ENCODE peak calls at places on chromosomes 4 and X, in six cellular contexts. J, A, H, X, F and T are unnamed samples.

GRCh38 chr4:185183622-185184281 is 20.0 kb downstream of the CFAP97 start:
- ATAC-seq in X (peak), J (peak), F (peak), A (no peak), H (peak), T (peak)

GRCh38 chr4:113080050-113080449 is 30.6 kb downstream of the ANK2 start:
- ATAC-seq in X (no peak), J (no peak), F (no peak), A (no peak), H (no peak), T (peak)

GRCh38 chr4:129138762-129139496 is 43.0 kb downstream of the C4orf33 start:
- ATAC-seq in J (no peak), F (no peak), A (no peak), X (no peak), H (no peak), T (peak)

GRCh38 chr4:37471971-37472370 is 214.2 kb downstream of the RELL1 start:
- ATAC-seq in H (no peak), J (no peak), X (no peak), A (no peak), F (peak), T (peak)

GRCh38 chr4:10659251-10659650 is 25.3 kb downstream of the CLNK start:
- ATAC-seq in F (no peak), X (no peak), A (no peak), H (no peak), J (no peak), T (no peak)

GRCh38 chrX:22373766-22374165 is 101.1 kb downstream of the CBLL2 start:
- ATAC-seq in A (no peak), J (no peak), X (no peak), H (no peak), F (no peak), T (peak)

GRCh38 chrX:150410513-150410912 is 47.4 kb downstream of the MAMLD1 start:
- ATAC-seq in X (no peak), J (no peak), H (no peak), F (no peak), A (no peak), T (no peak)

GRCh38 chr4:16337936-16338335 is 111.7 kb upstream of the TAPT1 start:
- ATAC-seq in A (no peak), F (no peak), X (no peak), J (no peak), H (no peak), T (peak)

GRCh38 chr4:74258949-74259348 is 49.3 kb upstream of the EPGN start:
- ATAC-seq in X (no peak), H (no peak), A (no peak), J (peak), F (no peak), T (peak)

GRCh38 chr4:16545656-16546055 is 319.4 kb upstream of the TAPT1 start:
- ATAC-seq in H (no peak), F (no peak), A (no peak), J (no peak), X (no peak), T (no peak)

GRCh38 chr4:1992468-1993168 is 16.2 kb downstream of the NELFA start:
- ATAC-seq in F (peak), X (peak), A (no peak), H (no peak), J (peak), T (peak)

GRCh38 chr4:110510282-110510681 is 34.3 kb downstream of the ENPEP start:
- ATAC-seq in H (no peak), A (no peak), J (no peak), F (no peak), X (no peak), T (no peak)

GRCh38 chrX:25191403-25191802 is 175.6 kb upstream of the ARX start:
- ATAC-seq in F (no peak), J (no peak), A (no peak), X (no peak), H (no peak), T (no peak)

GRCh38 chr4:112817933-112818921 is 181.3 kb downstream of the LARP7 start:
- ATAC-seq in J (peak), X (peak), H (peak), F (peak), A (peak), T (peak)

GRCh38 chr4:46270986-46271596 is 118.8 kb downstream of the GABRA2 start:
- ATAC-seq in A (no peak), H (no peak), F (no peak), X (no peak), J (no peak), T (no peak)

GRCh38 chrX:9352683-9353430 is 112.0 kb upstream of the TBL1X start:
- ATAC-seq in J (peak), X (no peak), H (peak), A (peak), F (peak), T (peak)

GRCh38 chrX:11412715-11413623 is 119.8 kb downstream of the AMELX start:
- ATAC-seq in A (no peak), H (no peak), F (no peak), X (no peak), J (peak), T (no peak)

GRCh38 chr4:147118523-147118922 is 172.9 kb upstream of the TTC29 start:
- ATAC-seq in F (no peak), X (peak), J (peak), H (peak), A (peak), T (no peak)

GRCh38 chrX:66046612-66047235 is 6.8 kb upstream of the VSIG4 start:
- ATAC-seq in J (no peak), X (no peak), F (peak), A (peak), H (no peak), T (peak)

GRCh38 chr4:89491731-89492235 is 184.2 kb upstream of the GPRIN3 start:
- ATAC-seq in A (no peak), F (no peak), H (no peak), X (no peak), J (no peak), T (no peak)

GRCh38 chr4:26458104-26458503 is 32.2 kb downstream of the CCKAR start:
- ATAC-seq in J (no peak), X (no peak), A (no peak), H (no peak), F (no peak), T (no peak)

GRCh38 chr4:114037981-114038380 is 58.5 kb upstream of the ARSJ start:
- ATAC-seq in F (no peak), A (no peak), J (no peak), H (no peak), X (no peak), T (no peak)

GRCh38 chr4:185520119-185520518 is 15.2 kb downstream of the PDLIM3 start:
- ATAC-seq in J (peak), F (peak), A (no peak), H (no peak), X (peak), T (no peak)

GRCh38 chr4:1030559-1030958 is 19.1 kb downstream of the FGFRL1 start:
- ATAC-seq in A (no peak), J (no peak), F (no peak), H (no peak), X (no peak), T (no peak)

GRCh38 chr4:33780952-33781655 is 2463.2 kb downstream of the ARAP2 start:
- ATAC-seq in X (no peak), J (no peak), H (no peak), F (no peak), A (no peak), T (no peak)

GRCh38 chr4:126475730-126476129 is 1157.0 kb upstream of the INTU start:
- ATAC-seq in A (no peak), J (no peak), H (no peak), X (no peak), F (no peak), T (no peak)

GRCh38 chr4:165449333-165449732 is 70.5 kb downstream of the CPE start:
- ATAC-seq in H (no peak), J (no peak), A (no peak), X (no peak), F (no peak), T (no peak)

GRCh38 chrX:101395789-101396188 is 5.0 kb downstream of the RPL36A start:
- ATAC-seq in J (no peak), H (no peak), F (peak), X (no peak), A (no peak), T (peak)

GRCh38 chrX:38816158-38816557 is 14.9 kb downstream of the MID1IP1 start:
- ATAC-seq in F (no peak), H (no peak), A (no peak), J (no peak), X (no peak), T (no peak)

GRCh38 chr4:184617611-184618196 is 31.5 kb downstream of the CASP3 start:
- ATAC-seq in H (no peak), J (peak), X (peak), A (no peak), F (peak), T (peak)

GRCh38 chr4:74166823-74167222 is 8.9 kb downstream of the MTHFD2L start:
- ATAC-seq in X (peak), F (peak), H (no peak), J (peak), A (no peak), T (peak)

GRCh38 chr4:47551682-47552081 is 66.6 kb downstream of the ATP10D start:
- ATAC-seq in A (no peak), J (no peak), X (no peak), H (no peak), F (no peak), T (no peak)

GRCh38 chrX:17923546-17923945 is 62.4 kb upstream of the RAI2 start:
- ATAC-seq in F (no peak), X (no peak), H (no peak), J (no peak), A (no peak), T (no peak)

GRCh38 chr4:38867478-38868054 is at the start of gene FAM114A1:
- ATAC-seq in A (peak), H (peak), F (peak), X (peak), J (peak), T (peak)

GRCh38 chr4:176150283-176150682 is 45.1 kb downstream of the SPATA4 start:
- ATAC-seq in X (peak), F (no peak), A (no peak), H (no peak), J (no peak), T (no peak)

GRCh38 chr4:112272292-112272691 is 13.4 kb downstream of the TIFA start:
- ATAC-seq in H (no peak), A (no peak), J (no peak), F (no peak), X (no peak), T (no peak)

GRCh38 chr4:2007804-2008670 is 737 bp downstream of the NELFA start:
- ATAC-seq in F (no peak), J (no peak), X (no peak), A (peak), H (no peak), T (no peak)